ENCODE peak calls at places on chromosome 14, in nine cellular contexts. One of them, this sample, is unnamed.

GRCh38 chr14:101072531-101072930 is 169.0 kb upstream of the RTL1 start:
- DNase-seq in Caco-2: no peak
- DNase-seq in ovary: no peak
- DNase-seq in pancreas: peak; percentile 47
- DNase-seq in WTC11: peak; percentile 16
- DNase-seq in heart right ventricle: no peak
- DNase-seq in left ventricle myocardium inferior: no peak
- DNase-seq in choroid plexus epithelial cell: peak; percentile 49
- DNase-seq in RWPE1: no peak
- DNase-seq in this sample: no peak

GRCh38 chr14:90140956-90141316 is 79.1 kb downstream of the KCNK13 start:
- DNase-seq in Caco-2: no peak
- DNase-seq in ovary: no peak
- DNase-seq in pancreas: no peak
- DNase-seq in WTC11: no peak
- DNase-seq in heart right ventricle: no peak
- DNase-seq in left ventricle myocardium inferior: no peak
- DNase-seq in choroid plexus epithelial cell: peak; percentile 17
- DNase-seq in RWPE1: no peak
- DNase-seq in this sample: no peak

GRCh38 chr14:79575032-79575431 is 636.3 kb downstream of the DIO2 start:
- DNase-seq in Caco-2: no peak
- DNase-seq in ovary: no peak
- DNase-seq in pancreas: no peak
- DNase-seq in WTC11: no peak
- DNase-seq in heart right ventricle: no peak
- DNase-seq in left ventricle myocardium inferior: no peak
- DNase-seq in choroid plexus epithelial cell: peak; percentile 51
- DNase-seq in RWPE1: no peak
- DNase-seq in this sample: no peak

GRCh38 chr14:100341301-100342031 is 18.3 kb downstream of the SLC25A47 start:
- DNase-seq in Caco-2: no peak
- DNase-seq in ovary: no peak
- DNase-seq in pancreas: no peak
- DNase-seq in WTC11: no peak
- DNase-seq in heart right ventricle: no peak
- DNase-seq in left ventricle myocardium inferior: no peak
- DNase-seq in choroid plexus epithelial cell: peak; percentile 93
- DNase-seq in RWPE1: peak; percentile 27
- DNase-seq in this sample: peak; percentile 28

GRCh38 chr14:34030864-34031263 is 80.0 kb upstream of the EGLN3 start:
- DNase-seq in Caco-2: no peak
- DNase-seq in ovary: peak; percentile 45
- DNase-seq in pancreas: no peak
- DNase-seq in WTC11: no peak
- DNase-seq in heart right ventricle: peak; percentile 25
- DNase-seq in left ventricle myocardium inferior: peak; percentile 45
- DNase-seq in choroid plexus epithelial cell: peak; percentile 19
- DNase-seq in RWPE1: no peak
- DNase-seq in this sample: no peak

GRCh38 chr14:52124791-52125661 is 56.2 kb upstream of the NID2 start:
- DNase-seq in Caco-2: no peak
- DNase-seq in ovary: no peak
- DNase-seq in pancreas: no peak
- DNase-seq in WTC11: no peak
- DNase-seq in heart right ventricle: no peak
- DNase-seq in left ventricle myocardium inferior: no peak
- DNase-seq in choroid plexus epithelial cell: peak; percentile 93
- DNase-seq in RWPE1: peak; percentile 23
- DNase-seq in this sample: no peak

GRCh38 chr14:44937547-44937946 is 24.2 kb downstream of the KLHL28 start:
- DNase-seq in Caco-2: no peak
- DNase-seq in ovary: no peak
- DNase-seq in pancreas: no peak
- DNase-seq in WTC11: no peak
- DNase-seq in heart right ventricle: no peak
- DNase-seq in left ventricle myocardium inferior: no peak
- DNase-seq in choroid plexus epithelial cell: no peak
- DNase-seq in RWPE1: no peak
- DNase-seq in this sample: no peak

GRCh38 chr14:72721042-72721540 is 172.8 kb downstream of the DPF3 start:
- DNase-seq in Caco-2: no peak
- DNase-seq in ovary: no peak
- DNase-seq in pancreas: no peak
- DNase-seq in WTC11: no peak
- DNase-seq in heart right ventricle: no peak
- DNase-seq in left ventricle myocardium inferior: no peak
- DNase-seq in choroid plexus epithelial cell: no peak
- DNase-seq in RWPE1: no peak
- DNase-seq in this sample: no peak

GRCh38 chr14:83849999-83850611 is 1679.8 kb upstream of the FLRT2 start:
- DNase-seq in Caco-2: no peak
- DNase-seq in ovary: no peak
- DNase-seq in pancreas: no peak
- DNase-seq in WTC11: no peak
- DNase-seq in heart right ventricle: no peak
- DNase-seq in left ventricle myocardium inferior: no peak
- DNase-seq in choroid plexus epithelial cell: no peak
- DNase-seq in RWPE1: no peak
- DNase-seq in this sample: no peak

GRCh38 chr14:95509512-95509911 is 6.9 kb downstream of the SYNE3 start:
- DNase-seq in Caco-2: no peak
- DNase-seq in ovary: no peak
- DNase-seq in pancreas: no peak
- DNase-seq in WTC11: no peak
- DNase-seq in heart right ventricle: no peak
- DNase-seq in left ventricle myocardium inferior: no peak
- DNase-seq in choroid plexus epithelial cell: no peak
- DNase-seq in RWPE1: no peak
- DNase-seq in this sample: no peak

GRCh38 chr14:64465208-64465821 is at the start of gene AKAP5:
- DNase-seq in Caco-2: peak; percentile 94
- DNase-seq in ovary: peak; percentile 73
- DNase-seq in pancreas: peak; percentile 88
- DNase-seq in WTC11: peak; percentile 87
- DNase-seq in heart right ventricle: peak; percentile 59
- DNase-seq in left ventricle myocardium inferior: peak; percentile 50
- DNase-seq in choroid plexus epithelial cell: peak; percentile 31
- DNase-seq in RWPE1: peak; percentile 54
- DNase-seq in this sample: peak; percentile 70

GRCh38 chr14:76273346-76273745 is 102.6 kb upstream of the ESRRB start:
- DNase-seq in Caco-2: no peak
- DNase-seq in ovary: no peak
- DNase-seq in pancreas: no peak
- DNase-seq in WTC11: no peak
- DNase-seq in heart right ventricle: no peak
- DNase-seq in left ventricle myocardium inferior: no peak
- DNase-seq in choroid plexus epithelial cell: no peak
- DNase-seq in RWPE1: no peak
- DNase-seq in this sample: no peak

GRCh38 chr14:96081224-96081623 is 42.1 kb downstream of the C14orf132 start:
- DNase-seq in Caco-2: no peak
- DNase-seq in ovary: no peak
- DNase-seq in pancreas: no peak
- DNase-seq in WTC11: no peak
- DNase-seq in heart right ventricle: no peak
- DNase-seq in left ventricle myocardium inferior: no peak
- DNase-seq in choroid plexus epithelial cell: no peak
- DNase-seq in RWPE1: no peak
- DNase-seq in this sample: no peak

GRCh38 chr14:79487632-79488031 is 723.7 kb downstream of the DIO2 start:
- DNase-seq in Caco-2: no peak
- DNase-seq in ovary: no peak
- DNase-seq in pancreas: no peak
- DNase-seq in WTC11: no peak
- DNase-seq in heart right ventricle: no peak
- DNase-seq in left ventricle myocardium inferior: no peak
- DNase-seq in choroid plexus epithelial cell: no peak
- DNase-seq in RWPE1: no peak
- DNase-seq in this sample: no peak

GRCh38 chr14:98959958-98960616 is 311.9 kb downstream of the BCL11B start:
- DNase-seq in Caco-2: no peak
- DNase-seq in ovary: no peak
- DNase-seq in pancreas: no peak
- DNase-seq in WTC11: no peak
- DNase-seq in heart right ventricle: no peak
- DNase-seq in left ventricle myocardium inferior: no peak
- DNase-seq in choroid plexus epithelial cell: no peak
- DNase-seq in RWPE1: no peak
- DNase-seq in this sample: no peak

GRCh38 chr14:102760485-102761193 is 16.6 kb upstream of the TRAF3 start:
- DNase-seq in Caco-2: no peak
- DNase-seq in ovary: no peak
- DNase-seq in pancreas: no peak
- DNase-seq in WTC11: peak; percentile 54
- DNase-seq in heart right ventricle: no peak
- DNase-seq in left ventricle myocardium inferior: no peak
- DNase-seq in choroid plexus epithelial cell: no peak
- DNase-seq in RWPE1: no peak
- DNase-seq in this sample: no peak

GRCh38 chr14:101017209-101017608 is 113.7 kb upstream of the RTL1 start:
- DNase-seq in Caco-2: no peak
- DNase-seq in ovary: no peak
- DNase-seq in pancreas: no peak
- DNase-seq in WTC11: no peak
- DNase-seq in heart right ventricle: no peak
- DNase-seq in left ventricle myocardium inferior: no peak
- DNase-seq in choroid plexus epithelial cell: peak; percentile 68
- DNase-seq in RWPE1: no peak
- DNase-seq in this sample: no peak

GRCh38 chr14:57656853-57657252 is 163.2 kb upstream of the CCDC198 start:
- DNase-seq in Caco-2: no peak
- DNase-seq in ovary: no peak
- DNase-seq in pancreas: no peak
- DNase-seq in WTC11: no peak
- DNase-seq in heart right ventricle: no peak
- DNase-seq in left ventricle myocardium inferior: no peak
- DNase-seq in choroid plexus epithelial cell: no peak
- DNase-seq in RWPE1: peak; percentile 25
- DNase-seq in this sample: no peak

GRCh38 chr14:57657487-57657886 is 163.8 kb upstream of the CCDC198 start:
- DNase-seq in Caco-2: no peak
- DNase-seq in ovary: no peak
- DNase-seq in pancreas: no peak
- DNase-seq in WTC11: no peak
- DNase-seq in heart right ventricle: no peak
- DNase-seq in left ventricle myocardium inferior: no peak
- DNase-seq in choroid plexus epithelial cell: no peak
- DNase-seq in RWPE1: peak; percentile 12
- DNase-seq in this sample: no peak
- TF ChIP-seq CTCF in Caco-2: no peak
- TF ChIP-seq CTCF in ovary: no peak
- TF ChIP-seq CTCF in pancreas: no peak
- TF ChIP-seq CTCF in WTC11: no peak
- TF ChIP-seq CTCF in heart right ventricle: no peak
- TF ChIP-seq CTCF in left ventricle myocardium inferior: no peak
- TF ChIP-seq CTCF in choroid plexus epithelial cell: no peak
- TF ChIP-seq CTCF in RWPE1: no peak
- TF ChIP-seq CTCF in this sample: no peak

GRCh38 chr14:63454436-63454835 is 88.7 kb downstream of the PPP2R5E start:
- DNase-seq in Caco-2: no peak
- DNase-seq in ovary: no peak
- DNase-seq in pancreas: no peak
- DNase-seq in WTC11: no peak
- DNase-seq in heart right ventricle: no peak
- DNase-seq in left ventricle myocardium inferior: no peak
- DNase-seq in choroid plexus epithelial cell: no peak
- DNase-seq in RWPE1: no peak
- DNase-seq in this sample: no peak
- TF ChIP-seq CTCF in Caco-2: no peak
- TF ChIP-seq CTCF in ovary: no peak
- TF ChIP-seq CTCF in pancreas: no peak
- TF ChIP-seq CTCF in WTC11: no peak
- TF ChIP-seq CTCF in heart right ventricle: no peak
- TF ChIP-seq CTCF in left ventricle myocardium inferior: no peak
- TF ChIP-seq CTCF in choroid plexus epithelial cell: no peak
- TF ChIP-seq CTCF in RWPE1: no peak
- TF ChIP-seq CTCF in this sample: no peak

GRCh38 chr14:93804654-93805053 is 16.4 kb upstream of the PRIMA1 start:
- DNase-seq in Caco-2: no peak
- DNase-seq in ovary: no peak
- DNase-seq in pancreas: no peak
- DNase-seq in WTC11: peak; percentile 78
- DNase-seq in heart right ventricle: no peak
- DNase-seq in left ventricle myocardium inferior: no peak
- DNase-seq in choroid plexus epithelial cell: no peak
- DNase-seq in RWPE1: no peak
- DNase-seq in this sample: peak; percentile 8
- TF ChIP-seq CTCF in Caco-2: no peak
- TF ChIP-seq CTCF in ovary: no peak
- TF ChIP-seq CTCF in pancreas: no peak
- TF ChIP-seq CTCF in WTC11: peak; percentile 75
- TF ChIP-seq CTCF in heart right ventricle: no peak
- TF ChIP-seq CTCF in left ventricle myocardium inferior: no peak
- TF ChIP-seq CTCF in choroid plexus epithelial cell: no peak
- TF ChIP-seq CTCF in RWPE1: no peak
- TF ChIP-seq CTCF in this sample: no peak

DNA sequence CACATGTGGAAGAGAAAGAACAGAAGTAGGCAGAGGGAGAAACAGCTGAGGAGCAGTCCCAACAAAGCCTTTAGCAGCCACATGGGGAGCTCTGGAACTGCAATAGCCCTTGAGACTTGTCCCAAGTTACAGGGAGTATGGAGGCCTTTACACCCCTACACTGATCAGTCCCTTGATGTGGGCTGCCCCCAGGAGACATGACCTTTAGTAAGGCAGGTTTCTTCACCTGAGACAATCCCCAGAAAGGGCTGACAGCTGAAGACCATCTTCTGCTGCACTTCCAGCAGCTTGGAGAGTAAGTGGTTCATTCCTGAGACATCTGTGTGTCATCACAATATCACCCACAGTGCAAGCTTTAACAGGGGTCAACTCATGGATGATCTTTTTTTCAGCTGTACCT is 8.6 kb upstream of the SNAPC1 start:
- DNase-seq in Caco-2: no peak
- DNase-seq in ovary: no peak
- DNase-seq in pancreas: no peak
- DNase-seq in WTC11: no peak
- DNase-seq in heart right ventricle: no peak
- DNase-seq in left ventricle myocardium inferior: no peak
- DNase-seq in choroid plexus epithelial cell: peak; percentile 54
- DNase-seq in RWPE1: no peak
- DNase-seq in this sample: peak; percentile 29
- TF ChIP-seq CTCF in Caco-2: no peak
- TF ChIP-seq CTCF in ovary: no peak
- TF ChIP-seq CTCF in pancreas: no peak
- TF ChIP-seq CTCF in WTC11: no peak
- TF ChIP-seq CTCF in heart right ventricle: no peak
- TF ChIP-seq CTCF in left ventricle myocardium inferior: no peak
- TF ChIP-seq CTCF in choroid plexus epithelial cell: peak; percentile 38
- TF ChIP-seq CTCF in RWPE1: peak; percentile 7
- TF ChIP-seq CTCF in this sample: no peak

This sample was measured in activated CD8-positive, alpha-beta T cell treated with anti-CD3 and anti-CD28 coated beads for 36 hours.